ENCODE peak calls at places on chromosomes 2 and 18, in seven cellular contexts. One of them, this sample, is unnamed.
A peak's percentile ranks its signal among the peaks of the same experiment; 100 is the strongest.

GRCh38 chr2:182447843-182448242 is 21.0 kb upstream of the PDE1A start:
- DNase-seq in K562: no peak
- DNase-seq in H1: no peak
- DNase-seq in HCT116: no peak
- DNase-seq in SK-N-SH: no peak
- DNase-seq in HepG2: no peak
- DNase-seq in GM12878: no peak
- DNase-seq in this sample: no peak

GRCh38 chr2:169361706-169362345 is 508 bp downstream of the LRP2 start:
- DNase-seq in K562: peak; percentile 21
- DNase-seq in H1: peak; percentile 73
- DNase-seq in HCT116: no peak
- DNase-seq in SK-N-SH: peak; percentile 60
- DNase-seq in HepG2: no peak
- DNase-seq in GM12878: no peak
- DNase-seq in this sample: no peak

GRCh38 chr2:161139098-161139987 is 20.9 kb upstream of the TANK start:
- DNase-seq in K562: no peak
- DNase-seq in H1: no peak
- DNase-seq in HCT116: no peak
- DNase-seq in SK-N-SH: no peak
- DNase-seq in HepG2: no peak
- DNase-seq in GM12878: no peak
- DNase-seq in this sample: no peak

GRCh38 chr2:220533485-220533884 is 906.1 kb downstream of the SLC4A3 start:
- DNase-seq in K562: peak; percentile 5
- DNase-seq in H1: no peak
- DNase-seq in HCT116: peak; percentile 21
- DNase-seq in SK-N-SH: peak; percentile 4
- DNase-seq in HepG2: peak; percentile 32
- DNase-seq in GM12878: peak; percentile 1
- DNase-seq in this sample: no peak

GRCh38 chr2:44195714-44196113 is 27.0 kb downstream of the PPM1B start:
- DNase-seq in K562: no peak
- DNase-seq in H1: no peak
- DNase-seq in HCT116: no peak
- DNase-seq in SK-N-SH: no peak
- DNase-seq in HepG2: no peak
- DNase-seq in GM12878: no peak
- DNase-seq in this sample: no peak

GRCh38 chr18:58592223-58593214 is 36.4 kb downstream of the ALPK2 start:
- DNase-seq in K562: no peak
- DNase-seq in H1: no peak
- DNase-seq in HCT116: no peak
- DNase-seq in SK-N-SH: no peak
- DNase-seq in HepG2: no peak
- DNase-seq in GM12878: no peak
- DNase-seq in this sample: no peak

GRCh38 chr2:63071664-63072063 is 21.0 kb downstream of the OTX1 start:
- DNase-seq in K562: no peak
- DNase-seq in H1: no peak
- DNase-seq in HCT116: no peak
- DNase-seq in SK-N-SH: no peak
- DNase-seq in HepG2: no peak
- DNase-seq in GM12878: no peak
- DNase-seq in this sample: no peak

GRCh38 chr2:241218131-241219029 is 29.9 kb downstream of the ANO7 start:
- DNase-seq in K562: peak; percentile 76
- DNase-seq in H1: peak; percentile 71
- DNase-seq in HCT116: no peak
- DNase-seq in SK-N-SH: peak; percentile 88
- DNase-seq in HepG2: peak; percentile 68
- DNase-seq in GM12878: peak; percentile 17
- DNase-seq in this sample: no peak

GRCh38 chr2:205747827-205748386 is 65.6 kb downstream of the NRP2 start:
- DNase-seq in K562: no peak
- DNase-seq in H1: no peak
- DNase-seq in HCT116: no peak
- DNase-seq in SK-N-SH: no peak
- DNase-seq in HepG2: peak; percentile 21
- DNase-seq in GM12878: no peak
- DNase-seq in this sample: no peak

GRCh38 chr2:207473203-207473865 is 56.4 kb upstream of the CREB1 start:
- DNase-seq in K562: no peak
- DNase-seq in H1: no peak
- DNase-seq in HCT116: peak; percentile 29
- DNase-seq in SK-N-SH: peak; percentile 51
- DNase-seq in HepG2: peak; percentile 30
- DNase-seq in GM12878: peak; percentile 30
- DNase-seq in this sample: no peak

GRCh38 chr2:231008131-231008530 is 12.2 kb downstream of the SPATA3 start:
- DNase-seq in K562: no peak
- DNase-seq in H1: no peak
- DNase-seq in HCT116: no peak
- DNase-seq in SK-N-SH: no peak
- DNase-seq in HepG2: no peak
- DNase-seq in GM12878: no peak
- DNase-seq in this sample: no peak
- TF ChIP-seq SIN3A in K562: no peak
- TF ChIP-seq SIN3A in H1: no peak
- TF ChIP-seq SIN3A in HCT116: no peak
- TF ChIP-seq SIN3A in SK-N-SH: no peak
- TF ChIP-seq SIN3A in HepG2: no peak
- TF ChIP-seq SIN3A in GM12878: no peak
- TF ChIP-seq SIN3A in this sample: no peak

GRCh38 chr2:127079358-127079920 is 27.5 kb downstream of the BIN1 start:
- DNase-seq in K562: no peak
- DNase-seq in H1: no peak
- DNase-seq in HCT116: no peak
- DNase-seq in SK-N-SH: no peak
- DNase-seq in HepG2: no peak
- DNase-seq in GM12878: no peak
- DNase-seq in this sample: no peak

GRCh38 chr2:127080226-127080940 is 26.6 kb downstream of the BIN1 start:
- DNase-seq in K562: peak; percentile 69
- DNase-seq in H1: no peak
- DNase-seq in HCT116: no peak
- DNase-seq in SK-N-SH: no peak
- DNase-seq in HepG2: peak; percentile 38
- DNase-seq in GM12878: no peak
- DNase-seq in this sample: no peak

GRCh38 chr2:127082974-127083373 is 24.0 kb downstream of the BIN1 start:
- DNase-seq in K562: no peak
- DNase-seq in H1: no peak
- DNase-seq in HCT116: no peak
- DNase-seq in SK-N-SH: no peak
- DNase-seq in HepG2: no peak
- DNase-seq in GM12878: no peak
- DNase-seq in this sample: no peak

GRCh38 chr2:127081826-127082633 is 24.9 kb downstream of the BIN1 start:
- DNase-seq in K562: peak; percentile 52
- DNase-seq in H1: no peak
- DNase-seq in HCT116: no peak
- DNase-seq in SK-N-SH: no peak
- DNase-seq in HepG2: no peak
- DNase-seq in GM12878: no peak
- DNase-seq in this sample: no peak

GRCh38 chr2:127080941-127081769 is 25.8 kb downstream of the BIN1 start:
- DNase-seq in K562: no peak
- DNase-seq in H1: no peak
- DNase-seq in HCT116: no peak
- DNase-seq in SK-N-SH: no peak
- DNase-seq in HepG2: no peak
- DNase-seq in GM12878: no peak
- DNase-seq in this sample: no peak
- H3K4me3 ChIP-seq in K562: no peak overlapping the region
- H3K4me3 ChIP-seq in H1: no peak overlapping the region
- H3K4me3 ChIP-seq in HCT116: no peak overlapping the region
- H3K4me3 ChIP-seq in SK-N-SH: no peak overlapping the region
- H3K4me3 ChIP-seq in HepG2: no peak overlapping the region
- H3K4me3 ChIP-seq in GM12878: peak overlapping the region; percentile 60
- H3K4me3 ChIP-seq in this sample: no peak overlapping the region

DNA sequence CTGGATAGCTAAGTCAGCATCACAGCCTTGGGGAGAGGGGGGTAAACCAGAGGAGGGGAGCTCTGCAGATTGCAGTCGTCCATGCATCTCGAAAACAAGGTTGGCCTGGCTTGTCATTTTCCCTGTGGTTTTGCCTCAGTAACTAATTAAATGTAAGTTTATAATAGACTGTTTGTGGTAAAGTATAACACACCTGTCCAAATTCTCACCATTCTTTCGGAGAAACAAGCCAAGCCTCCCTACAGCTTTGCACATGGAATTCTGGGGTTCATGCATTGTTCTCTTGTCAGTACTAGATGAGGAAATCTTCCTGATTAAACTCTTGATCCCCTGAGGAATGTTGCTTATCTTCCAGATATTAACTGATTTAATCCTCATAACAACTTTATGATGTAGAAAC is 1065.2 kb upstream of the FAM98A start:
- DNase-seq in K562: no peak
- DNase-seq in H1: no peak
- DNase-seq in HCT116: no peak
- DNase-seq in SK-N-SH: no peak
- DNase-seq in HepG2: no peak
- DNase-seq in GM12878: no peak
- DNase-seq in this sample: no peak
- TF ChIP-seq SIN3A in K562: no peak
- TF ChIP-seq SIN3A in H1: no peak
- TF ChIP-seq SIN3A in HCT116: no peak
- TF ChIP-seq SIN3A in SK-N-SH: no peak
- TF ChIP-seq SIN3A in HepG2: no peak
- TF ChIP-seq SIN3A in GM12878: no peak
- TF ChIP-seq SIN3A in this sample: no peak

GRCh38 chr18:30810580-30810979 is 232.0 kb downstream of the DSC3 start:
- DNase-seq in K562: no peak
- DNase-seq in H1: no peak
- DNase-seq in HCT116: no peak
- DNase-seq in SK-N-SH: no peak
- DNase-seq in HepG2: no peak
- DNase-seq in GM12878: no peak
- DNase-seq in this sample: no peak
- H3K4me3 ChIP-seq in K562: no peak overlapping the region
- H3K4me3 ChIP-seq in H1: no peak overlapping the region
- H3K4me3 ChIP-seq in HCT116: no peak overlapping the region
- H3K4me3 ChIP-seq in SK-N-SH: no peak overlapping the region
- H3K4me3 ChIP-seq in HepG2: no peak overlapping the region
- H3K4me3 ChIP-seq in GM12878: no peak overlapping the region
- H3K4me3 ChIP-seq in this sample: no peak overlapping the region

DNA sequence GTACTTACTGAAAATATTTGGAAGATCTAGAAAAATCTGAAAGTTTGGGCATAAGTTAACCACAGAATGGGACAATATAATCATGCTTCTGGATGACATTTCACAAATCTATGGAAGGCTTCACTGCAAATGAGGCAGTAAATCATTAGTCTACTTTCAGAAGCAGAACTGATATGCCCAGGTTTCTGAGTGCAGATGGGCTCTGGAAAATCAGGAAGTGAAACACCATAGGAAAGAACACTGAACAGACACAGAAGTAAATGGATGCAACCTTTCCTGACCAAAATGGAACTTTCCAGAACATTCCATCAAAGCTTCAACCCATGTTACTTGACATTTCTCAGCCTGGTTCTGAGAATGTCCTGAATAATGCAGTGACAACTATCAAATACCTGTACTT is 55.1 kb downstream of the KCNG3 start:
- DNase-seq in K562: no peak
- DNase-seq in H1: no peak
- DNase-seq in HCT116: no peak
- DNase-seq in SK-N-SH: no peak
- DNase-seq in HepG2: no peak
- DNase-seq in GM12878: no peak
- DNase-seq in this sample: no peak
- TF ChIP-seq SIN3A in K562: no peak
- TF ChIP-seq SIN3A in H1: no peak
- TF ChIP-seq SIN3A in HCT116: no peak
- TF ChIP-seq SIN3A in SK-N-SH: no peak
- TF ChIP-seq SIN3A in HepG2: no peak
- TF ChIP-seq SIN3A in GM12878: no peak
- TF ChIP-seq SIN3A in this sample: no peak

DNA sequence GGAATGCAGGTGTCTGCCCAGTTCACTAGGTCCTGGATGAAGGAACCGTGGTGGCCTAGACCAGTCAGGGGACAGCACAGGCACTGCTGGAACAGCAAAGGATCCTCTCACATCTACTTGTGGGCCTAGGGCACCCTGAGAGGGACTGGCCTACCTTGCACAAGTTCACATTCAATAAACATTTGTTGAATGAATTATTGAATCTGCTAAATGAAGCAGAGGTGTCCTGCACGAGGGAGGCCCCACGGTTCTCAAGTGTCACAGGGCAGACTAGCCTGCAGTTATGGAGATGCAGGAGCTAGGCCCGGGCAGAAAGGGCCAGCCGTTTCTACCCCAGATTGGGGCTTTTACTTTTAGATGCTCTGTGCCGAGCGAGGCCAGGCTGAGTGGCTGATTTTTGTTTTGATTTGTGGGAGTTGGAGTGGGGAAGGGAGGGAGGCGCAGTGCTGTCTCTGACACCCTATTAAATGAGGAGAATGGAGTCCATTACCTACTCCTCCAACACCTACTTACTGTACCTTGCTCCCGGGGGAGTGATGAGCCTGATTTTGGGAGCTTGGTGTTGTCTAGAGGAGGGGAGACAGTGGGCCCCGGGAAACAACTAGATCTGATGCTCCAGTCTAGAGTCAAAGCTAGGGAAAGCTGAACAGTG is 18.4 kb downstream of the SH2D6 start:
- DNase-seq in K562: no peak
- DNase-seq in H1: no peak
- DNase-seq in HCT116: no peak
- DNase-seq in SK-N-SH: no peak
- DNase-seq in HepG2: no peak
- DNase-seq in GM12878: no peak
- DNase-seq in this sample: no peak
- H3K4me3 ChIP-seq in K562: peak overlapping the region; percentile 32
- H3K4me3 ChIP-seq in H1: peak overlapping the region; percentile 35
- H3K4me3 ChIP-seq in HCT116: no peak overlapping the region
- H3K4me3 ChIP-seq in SK-N-SH: no peak overlapping the region
- H3K4me3 ChIP-seq in HepG2: no peak overlapping the region
- H3K4me3 ChIP-seq in GM12878: no peak overlapping the region
- H3K4me3 ChIP-seq in this sample: peak overlapping the region; percentile 27

GRCh38 chr2:33411765-33412164 is 64.7 kb upstream of the RASGRP3 start:
- DNase-seq in K562: no peak
- DNase-seq in H1: no peak
- DNase-seq in HCT116: no peak
- DNase-seq in SK-N-SH: no peak
- DNase-seq in HepG2: peak; percentile 15
- DNase-seq in GM12878: no peak
- DNase-seq in this sample: no peak
- TF ChIP-seq SIN3A in K562: no peak
- TF ChIP-seq SIN3A in H1: no peak
- TF ChIP-seq SIN3A in HCT116: no peak
- TF ChIP-seq SIN3A in SK-N-SH: no peak
- TF ChIP-seq SIN3A in HepG2: no peak
- TF ChIP-seq SIN3A in GM12878: no peak
- TF ChIP-seq SIN3A in this sample: no peak